ENCODE peak calls at places on chromosomes 1 and 21, in seven cellular contexts. L, H, V, Y, I, D and U are unnamed samples.

GRCh38 chr1:193368302-193368701 is 181.9 kb upstream of the B3GALT2 start:
- DNase-seq in L (no peak), H (no peak), V (no peak), Y (no peak), I (no peak), D (no peak), U (no peak)

GRCh38 chr1:1858382-1859086 is 32.4 kb downstream of the GNB1 start:
- DNase-seq in L (peak; percentile 81), H (no peak), V (peak; percentile 54), Y (peak; percentile 63), I (no peak), D (no peak), U (peak; percentile 90)

GRCh38 chr21:20661745-20662470 is 336.3 kb upstream of the NCAM2 start:
- DNase-seq in L (no peak), H (no peak), V (no peak), Y (no peak), I (no peak), D (no peak), U (no peak)

GRCh38 chr1:91781371-91781825 is 104.6 kb downstream of the TGFBR3 start:
- DNase-seq in L (peak; percentile 74), H (no peak), V (peak; percentile 54), Y (peak; percentile 71), I (no peak), D (no peak), U (peak; percentile 97)

GRCh38 chr1:172658871-172659453 is at the start of gene FASLG:
- DNase-seq in L (no peak), H (no peak), V (no peak), Y (no peak), I (no peak), D (no peak), U (no peak)

GRCh38 chr1:215650446-215651149 is 83.5 kb downstream of the KCTD3 start:
- DNase-seq in L (no peak), H (no peak), V (no peak), Y (no peak), I (no peak), D (no peak), U (no peak)

GRCh38 chr1:117810553-117810952 is 118.9 kb downstream of the GDAP2 start:
- DNase-seq in L (peak; percentile 84), H (no peak), V (no peak), Y (no peak), I (no peak), D (no peak), U (peak; percentile 86)

GRCh38 chr21:41622831-41623548 is 115.0 kb upstream of the TMPRSS2 start:
- DNase-seq in L (no peak), H (no peak), V (no peak), Y (no peak), I (no peak), D (no peak), U (no peak)

GRCh38 chr1:39671433-39671792 is 494 bp downstream of the NT5C1A start:
- DNase-seq in L (no peak), H (no peak), V (no peak), Y (no peak), I (no peak), D (no peak), U (no peak)

GRCh38 chr1:77511440-77511840 is 171.0 kb downstream of the ZZZ3 start:
- DNase-seq in L (peak; percentile 75), H (no peak), V (no peak), Y (peak; percentile 21), I (no peak), D (no peak), U (peak; percentile 25)

GRCh38 chr1:3350441-3351261 is 103.8 kb upstream of the ARHGEF16 start:
- DNase-seq in L (no peak), H (no peak), V (no peak), Y (no peak), I (no peak), D (no peak), U (no peak)

GRCh38 chr1:155858805-155859233 is 548 bp upstream of the SYT11 start:
- DNase-seq in L (peak; percentile 37), H (no peak), V (peak; percentile 80), Y (peak; percentile 35), I (no peak), D (no peak), U (no peak)

GRCh38 chr1:228902781-228903572 is 167.7 kb downstream of the RHOU start:
- DNase-seq in L (peak; percentile 87), H (peak; percentile 89), V (peak; percentile 100), Y (peak; percentile 89), I (peak; percentile 90), D (no peak), U (peak; percentile 94)

GRCh38 chr1:88650676-88651418 is 33.2 kb upstream of the PKN2 start:
- DNase-seq in L (no peak), H (no peak), V (no peak), Y (no peak), I (no peak), D (no peak), U (no peak)

GRCh38 chr1:230109871-230110667 is 43.0 kb downstream of the GALNT2 start:
- DNase-seq in L (no peak), H (no peak), V (no peak), Y (no peak), I (no peak), D (peak; percentile 84), U (no peak)

GRCh38 chr1:216422821-216423529 is at the start of gene USH2A:
- DNase-seq in L (no peak), H (no peak), V (no peak), Y (no peak), I (no peak), D (no peak), U (no peak)

GRCh38 chr1:68173283-68174172 is 58.8 kb downstream of the WLS start:
- DNase-seq in L (peak; percentile 18), H (peak; percentile 39), V (peak; percentile 18), Y (peak; percentile 5), I (no peak), D (no peak), U (no peak)

GRCh38 chr1:2046953-2047748 is 3.1 kb upstream of the PRKCZ start:
- DNase-seq in L (no peak), H (no peak), V (no peak), Y (no peak), I (no peak), D (no peak), U (no peak)

GRCh38 chr1:89802841-89803240 is 18.0 kb upstream of the LRRC8D start:
- DNase-seq in L (no peak), H (no peak), V (no peak), Y (no peak), I (no peak), D (no peak), U (no peak)

GRCh38 chr1:184160942-184161698 is 109.6 kb downstream of the TSEN15 start:
- DNase-seq in L (no peak), H (no peak), V (no peak), Y (no peak), I (no peak), D (no peak), U (no peak)

GRCh38 chr1:233944596-233944995 is 40.1 kb downstream of the SLC35F3 start:
- DNase-seq in L (no peak), H (no peak), V (no peak), Y (no peak), I (no peak), D (no peak), U (no peak)
- TF ChIP-seq CTCF in L (no peak), H (no peak), V (no peak), Y (no peak), I (no peak), D (no peak), U (no peak)

GRCh38 chr1:232163533-232163932 is 466.4 kb downstream of the SIPA1L2 start:
- DNase-seq in L (no peak), H (no peak), V (no peak), Y (no peak), I (no peak), D (no peak), U (no peak)

GRCh38 chr1:232164078-232164963 is 465.6 kb downstream of the SIPA1L2 start:
- DNase-seq in L (no peak), H (peak; percentile 56), V (no peak), Y (no peak), I (no peak), D (no peak), U (no peak)

GRCh38 chr1:232169436-232169835 is 460.5 kb downstream of the SIPA1L2 start:
- DNase-seq in L (no peak), H (no peak), V (no peak), Y (no peak), I (no peak), D (no peak), U (no peak)

GRCh38 chr1:232168513-232168912 is 461.4 kb downstream of the SIPA1L2 start:
- DNase-seq in L (no peak), H (no peak), V (no peak), Y (no peak), I (no peak), D (no peak), U (no peak)

GRCh38 chr1:232166942-232167341 is 463.0 kb downstream of the SIPA1L2 start:
- DNase-seq in L (no peak), H (no peak), V (no peak), Y (no peak), I (no peak), D (no peak), U (no peak)
- TF ChIP-seq CTCF in L (no peak), H (no peak), V (no peak), Y (no peak), I (no peak), D (no peak), U (no peak)

DNA sequence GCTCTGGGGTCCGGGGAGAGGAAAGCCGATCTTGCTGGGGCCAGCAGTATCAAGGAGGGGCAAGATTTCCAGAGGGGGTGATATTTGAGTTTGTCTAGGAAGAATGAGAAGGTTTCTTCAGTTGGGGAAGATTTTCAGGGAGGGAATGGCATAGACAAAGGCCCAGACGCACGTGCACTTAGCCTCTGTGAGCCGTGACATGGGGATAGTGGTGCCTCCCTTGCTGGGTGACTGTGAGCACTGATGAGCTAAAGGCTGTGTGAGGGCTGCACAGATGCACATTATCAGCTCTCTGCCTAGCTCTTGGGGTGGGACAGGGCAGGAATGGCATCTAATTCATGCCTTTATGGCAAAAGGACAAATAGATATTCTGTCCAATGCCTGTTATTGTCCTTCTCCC is 1.8 kb downstream of the CDCP2 start:
- DNase-seq in L (no peak), H (no peak), V (no peak), Y (no peak), I (no peak), D (no peak), U (no peak)
- TF ChIP-seq CTCF in L (no peak), H (no peak), V (no peak), Y (no peak), I (no peak), D (no peak), U (no peak)

GRCh38 chr1:226637147-226637935 is 88.8 kb downstream of the STUM start:
- DNase-seq in L (no peak), H (no peak), V (no peak), Y (no peak), I (peak; percentile 49), D (no peak), U (no peak)
- TF ChIP-seq CTCF in L (peak; percentile 61), H (no peak), V (no peak), Y (no peak), I (no peak), D (no peak), U (peak; percentile 60)